ENCODE peak calls at places on chromosomes 6 and 20, in nine cellular contexts. M, V, J, O, W, I, B, S and X are unnamed samples.

GRCh38 chr20:25071722-25072121 is 10.2 kb downstream of the VSX1 start:
- DNase-seq in M (no peak), V (no peak), J (no peak), O (peak), W (peak), I (no peak), B (no peak), S (no peak), X (no peak)

GRCh38 chr20:4490595-4491280 is 231.0 kb upstream of the PRND start:
- DNase-seq in M (peak), V (no peak), J (no peak), O (no peak), W (no peak), I (no peak), B (no peak), S (no peak), X (no peak)

GRCh38 chr6:25717856-25718740 is 36.4 kb upstream of the SLC17A4 start:
- DNase-seq in M (peak), V (peak), J (no peak), O (no peak), W (peak), I (no peak), B (no peak), S (no peak), X (no peak)

GRCh38 chr6:37456126-37456525 is 23.1 kb downstream of the CMTR1 start:
- DNase-seq in M (peak), V (no peak), J (no peak), O (no peak), W (no peak), I (peak), B (no peak), S (no peak), X (no peak)

GRCh38 chr6:131419698-131420097 is 153.3 kb upstream of the ARG1 start:
- DNase-seq in M (no peak), V (no peak), J (no peak), O (no peak), W (no peak), I (no peak), B (no peak), S (no peak), X (no peak)

GRCh38 chr6:22447862-22448261 is 121.5 kb upstream of the HDGFL1 start:
- DNase-seq in M (no peak), V (no peak), J (no peak), O (no peak), W (no peak), I (no peak), B (no peak), S (no peak), X (no peak)

GRCh38 chr6:26349964-26350857 is 14.8 kb upstream of the BTN3A2 start:
- DNase-seq in M (no peak), V (no peak), J (no peak), O (no peak), W (peak), I (no peak), B (no peak), S (no peak), X (no peak)

GRCh38 chr6:35691027-35691824 is 2.5 kb upstream of the FKBP5 start:
- DNase-seq in M (peak), V (no peak), J (peak), O (no peak), W (no peak), I (no peak), B (peak), S (no peak), X (no peak)

GRCh38 chr6:364609-365540 is 26.7 kb upstream of the IRF4 start:
- DNase-seq in M (no peak), V (no peak), J (no peak), O (no peak), W (no peak), I (no peak), B (peak), S (no peak), X (no peak)

GRCh38 chr20:49569403-49570115 is 1.6 kb upstream of the PTGIS start:
- DNase-seq in M (no peak), V (no peak), J (no peak), O (no peak), W (no peak), I (no peak), B (no peak), S (no peak), X (no peak)

GRCh38 chr6:68747110-68747509 is 112.0 kb downstream of the ADGRB3 start:
- DNase-seq in M (no peak), V (no peak), J (no peak), O (no peak), W (no peak), I (no peak), B (no peak), S (no peak), X (no peak)

GRCh38 chr20:57672164-57672563 is 37.7 kb downstream of the PMEPA1 start:
- DNase-seq in M (peak), V (no peak), J (no peak), O (no peak), W (no peak), I (no peak), B (no peak), S (no peak), X (no peak)

GRCh38 chr20:17935186-17935585 is 33.4 kb downstream of the SNX5 start:
- DNase-seq in M (peak), V (no peak), J (no peak), O (no peak), W (no peak), I (no peak), B (no peak), S (no peak), X (no peak)

GRCh38 chr20:24638546-24639166 is 169.2 kb downstream of the SYNDIG1 start:
- DNase-seq in M (no peak), V (no peak), J (no peak), O (peak), W (no peak), I (no peak), B (no peak), S (no peak), X (no peak)

GRCh38 chr6:100099189-100100074 is 105.4 kb upstream of the MCHR2 start:
- DNase-seq in M (peak), V (no peak), J (no peak), O (no peak), W (peak), I (no peak), B (no peak), S (no peak), X (no peak)

GRCh38 chr6:1678201-1678600 is 68.5 kb downstream of the FOXC1 start:
- DNase-seq in M (no peak), V (no peak), J (no peak), O (no peak), W (no peak), I (no peak), B (no peak), S (no peak), X (no peak)

GRCh38 chr6:129844118-129844891 is 16.8 kb downstream of the TMEM244 start:
- DNase-seq in M (peak), V (peak), J (no peak), O (no peak), W (no peak), I (peak), B (no peak), S (no peak), X (no peak)

GRCh38 chr6:47595785-47596184 is 102.6 kb upstream of the ADGRF4 start:
- DNase-seq in M (no peak), V (no peak), J (peak), O (no peak), W (no peak), I (no peak), B (no peak), S (no peak), X (no peak)

GRCh38 chr6:108841377-108841855 is 6.8 kb upstream of the ARMC2 start:
- DNase-seq in M (no peak), V (no peak), J (peak), O (no peak), W (no peak), I (no peak), B (no peak), S (no peak), X (no peak)

GRCh38 chr6:111731404-111732195 is 125.9 kb upstream of the TRAF3IP2 start:
- DNase-seq in M (no peak), V (no peak), J (no peak), O (no peak), W (no peak), I (no peak), B (no peak), S (no peak), X (no peak)

GRCh38 chr20:9270831-9271230 is 201.9 kb downstream of the PLCB4 start:
- DNase-seq in M (peak), V (no peak), J (no peak), O (no peak), W (no peak), I (no peak), B (no peak), S (no peak), X (no peak)

GRCh38 chr20:61739086-61739831 is 326.4 kb downstream of the TAF4 start:
- DNase-seq in M (no peak), V (no peak), J (no peak), O (no peak), W (no peak), I (no peak), B (no peak), S (no peak), X (no peak)

GRCh38 chr20:35006531-35006971 is 50.9 kb downstream of the MYH7B start:
- DNase-seq in M (no peak), V (no peak), J (peak), O (no peak), W (no peak), I (no peak), B (peak), S (no peak), X (no peak)

GRCh38 chr6:7821426-7821825 is 89.2 kb downstream of the TXNDC5 start:
- DNase-seq in M (peak), V (no peak), J (no peak), O (no peak), W (no peak), I (no peak), B (no peak), S (no peak), X (no peak)

GRCh38 chr20:37421988-37422387 is 76.0 kb downstream of the SRC start:
- DNase-seq in M (no peak), V (no peak), J (no peak), O (no peak), W (no peak), I (no peak), B (no peak), S (no peak), X (no peak)

GRCh38 chr20:37384683-37385174 is 38.8 kb downstream of the SRC start:
- DNase-seq in M (peak), V (peak), J (peak), O (peak), W (no peak), I (peak), B (peak), S (peak), X (no peak)

GRCh38 chr20:53208110-53208908 is 236.2 kb downstream of the TSHZ2 start:
- DNase-seq in M (no peak), V (no peak), J (no peak), O (peak), W (no peak), I (no peak), B (no peak), S (no peak), X (no peak)

GRCh38 chr6:89411269-89412070 is 603 bp downstream of the RRAGD start:
- DNase-seq in M (no peak), V (no peak), J (peak), O (peak), W (no peak), I (no peak), B (peak), S (peak), X (no peak)

GRCh38 chr20:21179796-21180195 is 53.9 kb downstream of the KIZ start:
- DNase-seq in M (peak), V (no peak), J (no peak), O (no peak), W (no peak), I (no peak), B (no peak), S (no peak), X (no peak)

GRCh38 chr20:46939031-46939430 is 44.4 kb downstream of the EYA2 start:
- DNase-seq in M (peak), V (peak), J (no peak), O (no peak), W (peak), I (peak), B (no peak), S (no peak), X (no peak)

GRCh38 chr20:38112249-38112942 is 52.7 kb downstream of the TGM2 start:
- DNase-seq in M (no peak), V (no peak), J (no peak), O (no peak), W (no peak), I (no peak), B (no peak), S (no peak), X (no peak)